ENCODE peak calls at places on chromosomes 13 and 19, in nine cellular contexts. D, F, X, N, W, I, A, O and Y are unnamed samples.

GRCh38 chr19:30161770-30162169 is 210.4 kb upstream of the ZNF536 start:
- DNase-seq in D (no peak), A (no peak), N (no peak), W (no peak), F (no peak), X (no peak), O (no peak), I (no peak), Y (no peak)

GRCh38 chr13:93800342-93800741 is 573.7 kb downstream of the GPC6 start:
- DNase-seq in A (no peak), I (no peak), F (no peak), O (no peak), N (no peak), W (no peak), X (no peak), D (no peak), Y (no peak)

GRCh38 chr13:46142692-46143238 is 37.9 kb upstream of the CPB2 start:
- DNase-seq in W (no peak), F (no peak), O (no peak), X (no peak), D (no peak), I (no peak), N (no peak), A (no peak), Y (no peak)

GRCh38 chr19:55460670-55461258 is 678 bp downstream of the ISOC2 start:
- DNase-seq in X (no peak), D (no peak), O (no peak), A (peak), I (peak), F (peak), N (peak), W (no peak), Y (no peak)

GRCh38 chr13:36190771-36191170 is 23.6 kb downstream of the SOHLH2 start:
- DNase-seq in O (no peak), I (no peak), N (no peak), W (no peak), X (no peak), F (no peak), D (no peak), A (no peak), Y (no peak)

GRCh38 chr19:18807861-18808331 is 16.8 kb upstream of the COMP start:
- DNase-seq in A (peak), D (no peak), N (no peak), X (no peak), W (no peak), I (peak), O (no peak), F (no peak), Y (no peak)

GRCh38 chr19:21482863-21483276 is 22.5 kb upstream of the ZNF429 start:
- DNase-seq in O (peak), X (peak), A (no peak), D (no peak), N (peak), F (peak), I (no peak), W (peak), Y (peak)

GRCh38 chr13:23680836-23681235 is 110.6 kb downstream of the TNFRSF19 start:
- DNase-seq in I (no peak), D (no peak), A (no peak), X (no peak), N (no peak), W (no peak), O (no peak), F (no peak), Y (no peak)